ENCODE peak calls at places on chromosome 22, in five cellular contexts. K, V, N, J and G are unnamed samples.

GRCh38 chr22:46803031-46803880 is 40.8 kb downstream of the TBC1D22A start:
- DNase-seq in K (peak), V (no peak), N (no peak), J (peak), G (no peak)

GRCh38 chr22:25745341-25746011 is 3.5 kb downstream of the MYO18B start:
- DNase-seq in K (no peak), V (no peak), N (no peak), J (peak), G (no peak)

GRCh38 chr22:37636949-37637273 is 2.6 kb upstream of the SH3BP1 start:
- DNase-seq in K (no peak), V (no peak), N (no peak), J (no peak), G (no peak)

GRCh38 chr22:24445481-24446290 is 18.3 kb downstream of the ADORA2A start:
- DNase-seq in K (no peak), V (no peak), N (no peak), J (no peak), G (no peak)

GRCh38 chr22:49915610-49916009 is 2.6 kb downstream of the ALG12 start:
- DNase-seq in K (no peak), V (no peak), N (no peak), J (no peak), G (no peak)

GRCh38 chr22:47129902-47130301 is 367.5 kb downstream of the TBC1D22A start:
- DNase-seq in K (no peak), V (no peak), N (no peak), J (peak), G (peak)

GRCh38 chr22:49953680-49954344 is 6.8 kb upstream of the PIM3 start:
- DNase-seq in K (no peak), V (no peak), N (no peak), J (no peak), G (no peak)

GRCh38 chr22:44776535-44777363 is 24.4 kb downstream of the ARHGAP8 start:
- DNase-seq in K (no peak), V (no peak), N (no peak), J (no peak), G (no peak)